ENCODE peak calls at places on chromosome 19, in six cellular contexts. H is tibial artery, C is RWPE1, F is IMR-90, X is A549, E is omental fat pad. I is an unnamed sample.

GRCh38 chr19:31274964-31275319 is 74.3 kb downstream of the TSHZ3 start:
- DNase-seq in C (no peak), X (no peak), F (no peak), H (no peak), E (no peak), I (no peak)

GRCh38 chr19:53102701-53103140 is 501 bp downstream of the ZNF160 start:
- DNase-seq in C (peak), X (peak), H (peak), F (peak), E (no peak), I (no peak)

GRCh38 chr19:49212302-49212701 is 54.7 kb downstream of the TRPM4 start:
- DNase-seq in H (no peak), X (no peak), C (peak), F (no peak), E (no peak), I (no peak)

GRCh38 chr19:3778104-3778867 is 6.3 kb upstream of the RAX2 start:
- DNase-seq in E (no peak), X (no peak), F (no peak), C (no peak), H (no peak), I (no peak)

GRCh38 chr19:52626915-52627314 is 11.2 kb downstream of the ZNF83 start:
- DNase-seq in X (no peak), F (no peak), C (no peak), E (no peak), H (no peak), I (no peak)

GRCh38 chr19:40932008-40932959 is 50.3 kb upstream of the CYP2A7 start:
- DNase-seq in C (no peak), X (no peak), E (no peak), F (no peak), H (no peak), I (no peak)

GRCh38 chr19:45508931-45509691 is 1.8 kb downstream of the VASP start:
- DNase-seq in H (peak), X (peak), F (peak), C (peak), E (peak), I (no peak)

GRCh38 chr19:49071860-49072547 is 495 bp downstream of the KCNA7 start:
- DNase-seq in H (no peak), E (no peak), F (no peak), C (no peak), X (no peak), I (no peak)

GRCh38 chr19:41548954-41549688 is 26.8 kb upstream of the CEACAM21 start:
- DNase-seq in F (no peak), C (no peak), X (no peak), E (no peak), H (no peak), I (no peak)

GRCh38 chr19:44927746-44928145 is 13.3 kb downstream of the APOC1 start:
- DNase-seq in X (no peak), E (no peak), C (no peak), H (no peak), F (peak), I (no peak)

GRCh38 chr19:861756-862528 is 2.5 kb downstream of the CFD start:
- DNase-seq in E (no peak), F (no peak), C (peak), X (peak), H (no peak), I (no peak)

GRCh38 chr19:30227661-30228112 is 144.5 kb upstream of the ZNF536 start:
- DNase-seq in X (peak), H (no peak), E (no peak), C (peak), F (peak), I (no peak)

GRCh38 chr19:40610396-40611064 is 9.4 kb downstream of the LTBP4 start:
- DNase-seq in F (no peak), X (no peak), H (peak), E (no peak), C (no peak), I (no peak)

GRCh38 chr19:58392945-58393724 is 2.3 kb upstream of the RNF225 start:
- DNase-seq in X (no peak), F (no peak), E (no peak), H (no peak), C (no peak), I (no peak)

GRCh38 chr19:11098327-11098726 is 9.1 kb downstream of the LDLR start:
- DNase-seq in F (no peak), X (no peak), C (no peak), E (no peak), H (no peak), I (no peak)

GRCh38 chr19:33654840-33655508 is 33.2 kb downstream of the CHST8 start:
- DNase-seq in H (no peak), X (no peak), F (no peak), C (no peak), E (no peak), I (no peak)

GRCh38 chr19:52170304-52170703 is 1.1 kb downstream of the ZNF836 start:
- DNase-seq in C (no peak), E (no peak), F (no peak), X (no peak), H (no peak), I (no peak)

GRCh38 chr19:46840157-46840942 is 10.3 kb downstream of the AP2S1 start:
- DNase-seq in X (peak), E (no peak), F (peak), C (no peak), H (no peak), I (no peak)

GRCh38 chr19:56155124-56155687 is 14.1 kb downstream of the ZNF444 start:
- DNase-seq in E (no peak), H (no peak), F (no peak), X (peak), C (no peak), I (no peak)

GRCh38 chr19:49165865-49166301 is 8.3 kb downstream of the TRPM4 start:
- DNase-seq in C (no peak), E (no peak), X (no peak), F (no peak), H (no peak), I (no peak)

GRCh38 chr19:56088454-56089215 is 32.5 kb downstream of the ZNF787 start:
- DNase-seq in X (no peak), C (no peak), F (no peak), H (no peak), E (no peak), I (no peak)

GRCh38 chr19:46480409-46480808 is 9.0 kb upstream of the PNMA8A start:
- DNase-seq in H (no peak), C (no peak), X (no peak), E (no peak), F (peak), I (no peak)

GRCh38 chr19:40519352-40520322 is 52.8 kb downstream of the SPTBN4 start:
- DNase-seq in F (peak), H (no peak), C (no peak), X (peak), E (no peak), I (no peak)

GRCh38 chr19:39128511-39129079 is 3.0 kb downstream of the PAK4 start:
- DNase-seq in X (no peak), E (no peak), C (no peak), F (no peak), H (no peak), I (no peak)

GRCh38 chr19:49844138-49844740 is 6.7 kb upstream of the PTOV1 start:
- DNase-seq in H (no peak), C (no peak), F (no peak), E (no peak), X (no peak), I (no peak)

GRCh38 chr19:10501971-10502523 is 1.1 kb downstream of the KEAP1 start:
- DNase-seq in C (peak), H (peak), X (peak), F (peak), E (peak), I (no peak)

GRCh38 chr19:57800696-57801095 is 14.0 kb downstream of the ZNF552 start:
- DNase-seq in E (no peak), X (no peak), C (no peak), H (no peak), F (no peak), I (no peak)

GRCh38 chr19:10390652-10391286 is 10.4 kb upstream of the TYK2 start:
- DNase-seq in H (peak), E (peak), F (peak), X (peak), C (peak), I (no peak)

GRCh38 chr19:46639356-46640061 is 3.5 kb upstream of the GNG8 start:
- DNase-seq in F (peak), E (no peak), H (no peak), C (no peak), X (no peak), I (no peak)

GRCh38 chr19:35793381-35794165 is 18.2 kb downstream of the ARHGAP33 start:
- DNase-seq in F (no peak), H (no peak), C (no peak), E (no peak), X (peak), I (no peak)

GRCh38 chr19:28234637-28235036 is 978.3 kb downstream of the UQCRFS1 start:
- DNase-seq in F (no peak), E (no peak), H (no peak), X (no peak), C (no peak), I (no peak)

GRCh38 chr19:46373573-46374359 is 26.9 kb downstream of the PPP5C start:
- DNase-seq in E (no peak), H (peak), F (peak), X (peak), C (peak), I (peak)

GRCh38 chr19:44649578-44650145 is 6.0 kb downstream of the PVR start:
- DNase-seq in E (no peak), H (no peak), C (no peak), X (no peak), F (no peak), I (no peak)

GRCh38 chr19:44951179-44952159 is 3.7 kb upstream of the CLPTM1 start:
- DNase-seq in X (peak), E (peak), F (peak), H (peak), C (peak), I (no peak)

GRCh38 chr19:11390933-11391680 is 7.0 kb upstream of the EPOR start:
- DNase-seq in E (no peak), C (no peak), F (no peak), X (peak), H (no peak), I (no peak)

GRCh38 chr19:51150627-51151026 is 8.5 kb downstream of the SIGLEC7 start:
- DNase-seq in X (no peak), C (no peak), F (no peak), E (no peak), H (no peak), I (no peak)
- TF ChIP-seq CTCF in X (no peak), C (no peak), F (no peak), E (no peak), H (no peak), I (no peak)

GRCh38 chr19:43101950-43102349 is 19.4 kb upstream of the PSG2 start:
- DNase-seq in C (no peak), E (no peak), F (no peak), X (no peak), H (no peak), I (no peak)

GRCh38 chr19:43105496-43105895 is 23.0 kb upstream of the PSG2 start:
- DNase-seq in F (peak), X (no peak), E (no peak), H (no peak), C (no peak), I (no peak)
- TF ChIP-seq CTCF in F (no peak), X (no peak), E (no peak), H (no peak), C (no peak), I (no peak)

GRCh38 chr19:6292006-6292405 is 12.2 kb upstream of the MLLT1 start:
- DNase-seq in H (no peak), C (no peak), F (no peak), E (no peak), X (no peak), I (no peak)
- TF ChIP-seq CTCF in H (no peak), C (no peak), F (no peak), E (no peak), X (no peak), I (no peak)

GRCh38 chr19:18487576-18488402 is 34.1 kb downstream of the ELL start:
- DNase-seq in X (no peak), E (no peak), C (no peak), H (no peak), F (no peak), I (no peak)
- TF ChIP-seq CTCF in X (no peak), E (no peak), C (no peak), H (peak), F (no peak), I (no peak)

GRCh38 chr19:16180611-16181010 is 4.6 kb upstream of the FAM32A start:
- DNase-seq in H (no peak), X (peak), E (no peak), C (peak), F (peak), I (no peak)

GRCh38 chr19:16185925-16186234 is 670 bp downstream of the FAM32A start:
- DNase-seq in C (no peak), H (no peak), X (no peak), F (no peak), E (no peak), I (no peak)

GRCh38 chr19:16184665-16185122 is 516 bp upstream of the FAM32A start:
- DNase-seq in X (no peak), E (no peak), H (no peak), C (no peak), F (no peak), I (no peak)

GRCh38 chr19:16188521-16188920 is 3.3 kb downstream of the FAM32A start:
- DNase-seq in F (no peak), H (no peak), E (no peak), X (no peak), C (no peak), I (no peak)

GRCh38 chr19:16185123-16185924 is at the start of gene FAM32A:
- DNase-seq in F (peak), E (peak), H (peak), C (peak), X (peak), I (peak)
- TF ChIP-seq CTCF in F (peak), E (no peak), H (peak), C (peak), X (peak), I (peak)

I was measured in esophagus squamous epithelium.